ENCODE peak calls at places on chromosomes 1 and 21, in four cellular contexts. L is non-pigmented ciliary epithelial cell, I is KBM-7, W is choroid plexus epithelial cell. G is an unnamed sample.

GRCh38 chr1:1836119-1836518 is 54.8 kb downstream of the GNB1 start:
- DNase-seq in L (no peak), I (no peak), W (no peak), G (no peak)

GRCh38 chr1:207838156-207839082 is 72.5 kb downstream of the CD34 start:
- DNase-seq in L (no peak), I (no peak), W (peak), G (no peak)

GRCh38 chr21:42829417-42829816 is 49.9 kb downstream of the WDR4 start:
- DNase-seq in L (no peak), I (no peak), W (no peak), G (no peak)

GRCh38 chr1:47023268-47024137 is at the start of gene CYP4X1:
- DNase-seq in L (no peak), I (no peak), W (peak), G (no peak)

GRCh38 chr1:56709995-56710394 is 64.9 kb downstream of the PRKAA2 start:
- DNase-seq in L (no peak), I (no peak), W (no peak), G (no peak)

GRCh38 chr1:25711555-25712298 is 88.3 kb upstream of the SELENON start:
- DNase-seq in L (no peak), I (no peak), W (peak), G (peak)

GRCh38 chr1:31926846-31927660 is 11.1 kb downstream of the PTP4A2 start:
- DNase-seq in L (no peak), I (no peak), W (no peak), G (no peak)

GRCh38 chr1:93746009-93746408 is 64.4 kb upstream of the BCAR3 start:
- DNase-seq in L (no peak), I (no peak), W (no peak), G (no peak)

GRCh38 chr1:58815680-58816071 is 31.8 kb upstream of the JUN start:
- DNase-seq in L (no peak), I (no peak), W (peak), G (no peak)

GRCh38 chr1:202067188-202067977 is 55.3 kb upstream of the GPR37L1 start:
- DNase-seq in L (no peak), I (no peak), W (no peak), G (no peak)

GRCh38 chr21:33549848-33550771 is 7.3 kb downstream of the SON start:
- DNase-seq in L (no peak), I (no peak), W (no peak), G (no peak)

GRCh38 chr1:215521279-215521678 is 45.8 kb upstream of the KCTD3 start:
- DNase-seq in L (no peak), I (no peak), W (no peak), G (no peak)

GRCh38 chr21:29821230-29821629 is 118.6 kb downstream of the GRIK1 start:
- DNase-seq in L (no peak), I (no peak), W (no peak), G (no peak)

GRCh38 chr1:59193443-59194093 is 103.3 kb upstream of the FGGY start:
- DNase-seq in L (no peak), I (no peak), W (no peak), G (no peak)

GRCh38 chr21:34775793-34776192 is 107.0 kb downstream of the CLIC6 start:
- DNase-seq in L (no peak), I (no peak), W (no peak), G (no peak)

GRCh38 chr1:39081266-39082139 is 55.4 kb downstream of the NDUFS5 start:
- DNase-seq in L (no peak), I (peak), W (no peak), G (no peak)

GRCh38 chr1:190262538-190262937 is 215.1 kb downstream of the BRINP3 start:
- DNase-seq in L (no peak), I (no peak), W (no peak), G (no peak)

GRCh38 chr21:29181799-29182470 is 51.5 kb downstream of the MAP3K7CL start:
- DNase-seq in L (peak), I (no peak), W (peak), G (no peak)

GRCh38 chr1:59477867-59478266 is 181.0 kb downstream of the FGGY start:
- DNase-seq in L (no peak), I (no peak), W (no peak), G (no peak)

GRCh38 chr21:36211660-36212512 is 55.3 kb downstream of the DOP1B start:
- DNase-seq in L (peak), I (no peak), W (peak), G (no peak)

GRCh38 chr1:172905452-172905851 is 145.3 kb downstream of the TNFSF18 start:
- DNase-seq in L (peak), I (no peak), W (no peak), G (no peak)

GRCh38 chr1:175178056-175178455 is 14.5 kb downstream of the KIAA0040 start:
- DNase-seq in L (no peak), I (no peak), W (no peak), G (no peak)

GRCh38 chr21:35026617-35027557 is 22.2 kb downstream of the RUNX1 start:
- DNase-seq in L (no peak), I (peak), W (peak), G (peak)

G was measured in T-cell.